ENCODE peak calls at places on chromosomes 12 and 14, in eight cellular contexts. S, J, K, A, P, Z, R and H are unnamed samples.

GRCh38 chr14:95876769-95877490 is at the start of gene TUNAR:
- DNase-seq in S (no peak), J (no peak), K (no peak), A (no peak), P (no peak), Z (no peak), R (no peak), H (no peak)

GRCh38 chr12:116603516-116603915 is 44.3 kb downstream of the MAP1LC3B2 start:
- DNase-seq in S (no peak), J (no peak), K (no peak), A (no peak), P (no peak), Z (no peak), R (no peak), H (no peak)

GRCh38 chr12:75528272-75528671 is 16.9 kb upstream of the KRR1 start:
- DNase-seq in S (no peak), J (no peak), K (no peak), A (no peak), P (no peak), Z (no peak), R (no peak), H (no peak)

GRCh38 chr14:71103662-71104484 is 196.6 kb downstream of the PCNX1 start:
- DNase-seq in S (peak), J (no peak), K (no peak), A (peak), P (no peak), Z (no peak), R (peak), H (no peak)

GRCh38 chr14:52821805-52822250 is 30.4 kb upstream of the GNPNAT1 start:
- DNase-seq in S (no peak), J (no peak), K (no peak), A (no peak), P (no peak), Z (no peak), R (no peak), H (no peak)

GRCh38 chr14:101122114-101122854 is 218.8 kb upstream of the RTL1 start:
- DNase-seq in S (no peak), J (peak), K (no peak), A (peak), P (peak), Z (no peak), R (no peak), H (peak)

GRCh38 chr12:91317324-91317723 is 134.7 kb upstream of the DCN start:
- DNase-seq in S (no peak), J (no peak), K (no peak), A (no peak), P (no peak), Z (no peak), R (no peak), H (no peak)

GRCh38 chr12:124928095-124928911 is 13.9 kb upstream of the UBC start:
- DNase-seq in S (peak), J (peak), K (peak), A (peak), P (peak), Z (no peak), R (no peak), H (peak)

GRCh38 chr12:108260969-108261368 is 78.1 kb downstream of the CMKLR1 start:
- DNase-seq in S (no peak), J (no peak), K (no peak), A (no peak), P (no peak), Z (no peak), R (no peak), H (no peak)

GRCh38 chr14:91244501-91244901 is at the start of gene GPR68:
- DNase-seq in S (no peak), J (peak), K (no peak), A (no peak), P (no peak), Z (no peak), R (no peak), H (peak)

GRCh38 chr14:32720927-32721326 is 217.8 kb upstream of the NPAS3 start:
- DNase-seq in S (no peak), J (no peak), K (no peak), A (no peak), P (no peak), Z (no peak), R (no peak), H (no peak)

GRCh38 chr14:100904307-100905019 is 941 bp upstream of the RTL1 start:
- DNase-seq in S (peak), J (peak), K (peak), A (no peak), P (peak), Z (no peak), R (no peak), H (no peak)

GRCh38 chr14:23055621-23056256 is 1.6 kb downstream of the CDH24 start:
- DNase-seq in S (no peak), J (no peak), K (peak), A (no peak), P (no peak), Z (no peak), R (no peak), H (no peak)

DNA sequence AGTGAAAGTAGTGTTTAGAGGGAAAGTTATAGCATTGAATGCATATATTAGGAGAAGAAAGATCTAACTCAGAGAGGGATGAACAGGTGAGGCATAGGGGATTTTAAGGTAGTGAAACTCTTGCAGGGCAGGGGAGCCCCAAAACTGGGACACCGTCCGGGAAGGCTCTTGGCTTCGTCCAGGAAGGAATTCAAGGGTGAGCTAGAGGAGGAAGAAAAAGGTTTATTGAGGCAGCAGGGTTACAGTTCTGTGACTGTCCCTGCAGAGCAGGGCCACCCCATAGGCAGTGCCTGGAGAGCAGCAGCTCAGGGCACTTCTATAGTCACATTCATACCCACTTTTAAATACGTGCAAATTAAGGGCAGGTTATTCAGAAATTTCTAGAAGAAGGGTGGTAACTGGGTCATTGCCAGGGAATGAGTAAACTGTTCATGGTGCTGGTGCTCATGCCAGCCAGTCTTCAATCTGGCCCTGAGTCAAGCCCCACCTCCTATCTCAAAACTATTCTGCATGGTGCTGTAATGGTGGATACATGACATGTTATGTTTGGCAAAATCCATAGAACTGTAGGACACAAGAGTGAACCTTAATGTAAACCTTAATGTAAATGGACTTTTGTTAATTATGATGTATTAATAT is 1.2 kb upstream of the OAS1 start:
- DNase-seq in S (no peak), J (no peak), K (no peak), A (no peak), P (no peak), Z (no peak), R (no peak), H (no peak)
- TF ChIP-seq EP300 in S (no peak), J (no peak), K (no peak), A (no peak), P (no peak), Z (no peak), R (no peak), H (no peak)

DNA sequence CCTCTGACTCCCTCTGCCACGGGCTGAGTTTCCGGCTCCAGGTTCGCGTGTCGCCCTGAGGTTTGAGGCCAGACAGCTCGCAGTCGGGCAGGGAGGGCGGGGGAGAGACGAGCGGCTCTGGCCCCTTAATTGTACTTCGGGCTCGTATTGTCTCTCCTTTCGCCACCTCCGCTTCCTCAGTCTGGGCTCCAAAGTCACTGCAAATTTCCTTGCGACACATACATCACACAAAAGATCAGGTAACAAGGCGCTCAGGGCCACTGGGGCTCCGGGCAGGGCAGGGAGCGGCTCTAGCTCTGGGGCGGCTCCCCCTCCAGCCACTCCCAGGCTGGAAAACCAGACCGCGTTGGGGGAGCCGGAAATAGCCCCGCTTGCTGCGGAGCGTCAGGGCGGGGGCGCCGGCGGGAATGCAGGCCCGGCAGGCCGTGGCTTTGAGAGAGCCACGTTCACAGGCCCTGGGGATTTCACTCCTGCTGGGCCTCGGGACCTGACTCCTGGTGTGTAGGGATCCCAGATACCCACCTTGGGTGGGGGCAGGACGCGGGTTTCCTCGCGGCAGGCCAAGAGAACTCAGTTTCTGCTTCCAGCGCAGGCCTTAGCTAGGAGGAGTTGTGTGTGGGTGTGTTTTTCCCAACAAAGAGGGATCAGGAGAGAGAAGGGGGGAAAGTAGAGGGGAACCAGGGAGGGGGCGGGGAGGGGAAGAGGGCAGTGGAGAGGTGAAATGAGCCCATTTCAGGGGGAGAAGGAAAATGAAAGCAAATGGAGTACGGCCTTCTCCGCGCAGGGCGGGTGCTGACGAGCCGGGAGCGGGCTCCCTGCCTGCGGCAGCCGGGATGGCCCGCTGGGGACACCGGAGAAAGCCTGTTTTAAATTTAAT is 4.4 kb upstream of the HOXC9 start:
- DNase-seq in S (peak), J (no peak), K (no peak), A (no peak), P (peak), Z (no peak), R (peak), H (peak)
- TF ChIP-seq CTCF in S (no peak), J (no peak), K (no peak), A (no peak), P (no peak), Z (no peak), R (no peak), H (no peak)

GRCh38 chr12:1273051-1273450 is 282.0 kb downstream of the ERC1 start:
- DNase-seq in S (no peak), J (no peak), K (no peak), A (no peak), P (no peak), Z (no peak), R (no peak), H (no peak)

GRCh38 chr12:1279050-1279449 is 288.0 kb downstream of the ERC1 start:
- DNase-seq in S (no peak), J (no peak), K (no peak), A (no peak), P (no peak), Z (no peak), R (no peak), H (no peak)

GRCh38 chr12:1282670-1283361 is 291.8 kb downstream of the ERC1 start:
- DNase-seq in S (no peak), J (peak), K (peak), A (peak), P (peak), Z (no peak), R (no peak), H (no peak)

GRCh38 chr12:1281683-1282366 is 290.8 kb downstream of the ERC1 start:
- DNase-seq in S (no peak), J (no peak), K (no peak), A (no peak), P (no peak), Z (no peak), R (peak), H (no peak)

GRCh38 chr12:1277905-1278304 is 286.9 kb downstream of the ERC1 start:
- DNase-seq in S (no peak), J (no peak), K (no peak), A (no peak), P (no peak), Z (no peak), R (no peak), H (no peak)
- TF ChIP-seq EP300 in S (no peak), J (no peak), K (no peak), A (no peak), P (no peak), Z (no peak), R (no peak), H (no peak)

DNA sequence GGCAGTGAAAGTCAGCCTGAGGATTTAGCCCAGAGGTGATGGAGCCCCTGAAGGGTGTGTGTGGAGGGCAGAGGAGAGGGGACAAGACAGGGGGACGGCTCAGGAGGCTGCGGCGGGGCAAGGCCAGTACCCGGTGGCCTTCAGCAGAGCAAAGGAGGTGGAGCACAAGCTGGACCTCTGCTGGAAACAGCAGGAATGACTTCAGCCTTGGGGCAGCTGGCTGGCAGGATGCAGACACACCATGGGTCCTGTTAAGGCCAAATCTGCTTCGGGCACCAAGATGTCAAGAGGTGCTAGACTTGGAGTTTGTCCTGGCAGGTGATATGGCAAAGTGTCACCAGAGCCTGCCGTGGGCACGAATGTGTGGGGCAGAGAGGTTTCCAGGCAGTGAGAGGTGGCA is 92.1 kb downstream of the LGMN start:
- DNase-seq in S (no peak), J (no peak), K (no peak), A (no peak), P (no peak), Z (no peak), R (no peak), H (no peak)
- TF ChIP-seq CTCF in S (no peak), J (no peak), K (no peak), A (no peak), P (no peak), Z (peak), R (no peak), H (no peak)

DNA sequence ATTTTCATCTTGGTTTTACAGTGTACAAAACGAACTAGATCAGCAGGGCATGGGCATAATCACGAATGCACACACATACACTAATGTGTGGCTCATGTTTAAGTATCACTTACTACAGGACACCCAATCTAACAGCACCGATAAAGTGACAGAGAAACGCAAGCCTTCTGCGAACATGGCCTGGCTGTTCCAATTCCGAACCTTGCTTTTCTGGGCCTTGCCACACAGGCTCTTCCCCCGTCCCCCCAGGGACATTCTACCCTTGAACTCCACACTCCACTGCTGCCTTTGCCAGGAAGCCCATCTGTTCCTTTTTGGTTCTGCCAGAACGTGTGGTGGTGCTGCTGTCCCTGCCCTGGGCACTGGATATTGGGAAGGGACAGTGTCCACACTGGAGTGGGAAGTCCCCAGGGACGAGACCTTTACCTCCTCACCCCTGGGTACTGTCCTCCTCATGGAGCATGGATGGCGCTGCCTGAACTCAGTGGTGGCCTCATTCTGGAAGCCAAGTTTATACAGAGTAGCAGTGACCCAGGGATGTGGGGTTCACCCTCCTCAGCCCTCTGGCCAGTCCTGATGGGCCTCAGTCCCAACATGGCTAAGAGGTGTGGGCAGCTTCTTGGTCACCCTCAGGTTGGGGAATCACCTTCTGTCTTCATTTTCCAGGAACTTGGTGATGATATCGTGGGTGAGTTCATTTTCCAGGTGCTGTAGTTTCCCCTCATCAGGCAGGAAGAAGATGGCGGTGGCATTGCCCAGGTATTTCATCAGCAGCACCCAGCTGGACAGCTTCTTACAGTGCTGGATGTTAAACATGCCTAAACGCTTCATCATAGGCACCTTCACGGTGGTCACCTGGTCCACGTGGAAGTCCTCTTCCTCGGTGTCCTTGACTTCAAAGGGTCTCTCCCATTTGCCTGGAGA is 7.9 kb downstream of the SERPINA1 start:
- DNase-seq in S (no peak), J (peak), K (no peak), A (no peak), P (no peak), Z (no peak), R (no peak), H (no peak)
- TF ChIP-seq EP300 in S (no peak), J (no peak), K (no peak), A (no peak), P (no peak), Z (no peak), R (no peak), H (no peak)

GRCh38 chr12:26403601-26404000 is 208.2 kb downstream of the SSPN start:
- DNase-seq in S (no peak), J (no peak), K (no peak), A (no peak), P (no peak), Z (no peak), R (no peak), H (no peak)

GRCh38 chr12:26406391-26406790 is 211.0 kb downstream of the SSPN start:
- DNase-seq in S (no peak), J (no peak), K (peak), A (no peak), P (no peak), Z (no peak), R (no peak), H (no peak)

GRCh38 chr12:26401874-26402273 is 206.5 kb downstream of the SSPN start:
- DNase-seq in S (no peak), J (no peak), K (no peak), A (no peak), P (no peak), Z (no peak), R (no peak), H (no peak)

GRCh38 chr12:26400627-26401026 is 205.3 kb downstream of the SSPN start:
- DNase-seq in S (no peak), J (no peak), K (no peak), A (no peak), P (no peak), Z (no peak), R (no peak), H (no peak)

DNA sequence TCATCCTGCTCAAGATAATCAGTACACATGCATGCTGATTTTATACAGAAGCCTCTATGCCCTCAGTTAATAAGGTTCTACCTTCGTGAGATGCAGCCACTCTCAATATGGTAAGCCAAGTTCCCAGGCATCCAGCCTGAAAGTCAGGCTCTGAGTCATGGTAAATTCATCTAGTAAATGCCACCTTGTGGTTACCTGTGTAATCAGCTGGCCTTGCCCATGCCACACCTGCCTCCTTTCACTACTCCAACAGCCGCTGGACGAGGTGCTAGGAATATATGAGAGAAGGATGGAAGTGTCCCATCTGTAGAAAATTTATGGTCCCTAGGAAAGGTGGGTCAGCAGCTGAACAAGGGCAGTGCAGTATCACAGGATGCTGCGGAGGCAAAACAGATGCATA is 207.3 kb downstream of the SSPN start:
- DNase-seq in S (peak), J (no peak), K (no peak), A (no peak), P (no peak), Z (peak), R (no peak), H (peak)
- TF ChIP-seq CTCF in S (peak), J (no peak), K (no peak), A (no peak), P (no peak), Z (peak), R (no peak), H (no peak)

GRCh38 chr12:89497005-89497404 is 27.6 kb downstream of the GALNT4 start:
- DNase-seq in S (no peak), J (no peak), K (no peak), A (peak), P (no peak), Z (no peak), R (no peak), H (peak)

GRCh38 chr12:89493650-89494302 is 30.8 kb downstream of the GALNT4 start:
- DNase-seq in S (no peak), J (no peak), K (no peak), A (no peak), P (no peak), Z (no peak), R (no peak), H (no peak)

GRCh38 chr12:89492883-89493282 is 31.7 kb downstream of the GALNT4 start:
- DNase-seq in S (no peak), J (no peak), K (no peak), A (no peak), P (no peak), Z (no peak), R (no peak), H (peak)

GRCh38 chr12:89497467-89497866 is 27.1 kb downstream of the GALNT4 start:
- DNase-seq in S (no peak), J (no peak), K (no peak), A (peak), P (no peak), Z (no peak), R (no peak), H (no peak)

DNA sequence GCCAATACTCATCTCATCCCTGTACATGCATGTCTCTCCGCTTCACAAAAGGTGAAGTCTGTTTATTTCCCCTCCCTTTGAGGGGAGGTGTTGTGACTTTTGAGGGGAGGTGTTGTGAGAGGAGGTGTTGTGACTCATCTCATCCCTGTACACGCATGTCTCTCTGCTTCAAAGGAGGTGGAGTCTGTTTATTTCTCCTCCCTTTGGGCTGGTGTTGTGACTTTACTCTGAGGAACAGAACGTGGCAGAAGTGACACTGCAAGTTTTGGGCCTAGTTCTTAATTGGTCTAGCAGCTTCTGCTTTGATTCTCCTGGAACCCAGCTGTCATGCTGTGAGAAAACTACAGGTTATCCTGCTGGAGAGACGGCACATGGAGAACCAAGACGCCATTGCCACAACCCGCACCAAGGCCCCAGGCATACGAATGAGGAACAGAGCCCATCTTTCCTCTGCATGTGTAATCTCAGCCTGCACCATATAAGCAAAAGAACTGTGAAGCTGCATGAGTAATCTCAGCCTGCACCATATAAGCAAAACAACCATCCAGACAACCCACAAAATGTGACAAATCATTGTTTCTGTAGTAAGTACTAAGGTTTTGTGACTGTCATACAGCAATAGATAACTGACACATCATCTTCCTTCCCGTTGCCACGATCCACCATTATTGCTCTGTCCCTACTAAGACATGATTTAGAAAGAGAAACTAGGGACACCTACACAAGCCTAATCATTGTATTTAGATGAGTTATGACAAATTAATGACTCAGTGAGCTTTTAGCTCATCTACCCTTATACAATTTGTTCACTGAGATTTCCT is 30.0 kb downstream of the GALNT4 start:
- DNase-seq in S (no peak), J (no peak), K (no peak), A (no peak), P (no peak), Z (no peak), R (peak), H (no peak)
- TF ChIP-seq EP300 in S (no peak), J (no peak), K (no peak), A (no peak), P (no peak), Z (no peak), R (no peak), H (no peak)